ENCODE peak calls at places on chromosomes 13 and 19, in ten cellular contexts. O, R, U, C, H, Z, W, K, S and B are unnamed samples.

GRCh38 chr19:12694641-12695040 is 1.8 kb downstream of the FBXW9 start:
- DNase-seq in C (no peak), K (no peak), H (no peak), S (no peak), W (no peak), Z (no peak), U (no peak), R (no peak), O (no peak), B (no peak)

GRCh38 chr13:52034616-52035226 is 10.2 kb downstream of the UTP14C start:
- DNase-seq in R (no peak), C (no peak), O (no peak), S (no peak), K (no peak), H (no peak), W (no peak), U (no peak), Z (no peak), B (no peak)

GRCh38 chr13:107203146-107203847 is 635.4 kb upstream of the ARGLU1 start:
- DNase-seq in S (no peak), C (no peak), K (no peak), O (no peak), H (no peak), Z (no peak), W (no peak), U (no peak), R (no peak), B (no peak)

GRCh38 chr19:5101871-5102270 is 133.0 kb downstream of the KDM4B start:
- DNase-seq in Z (no peak), S (no peak), K (no peak), W (no peak), R (no peak), C (no peak), U (no peak), O (no peak), H (no peak), B (no peak)

GRCh38 chr19:29088761-29089160 is 124.2 kb downstream of the UQCRFS1 start:
- DNase-seq in U (no peak), K (no peak), S (no peak), R (no peak), H (no peak), Z (no peak), O (no peak), C (no peak), W (no peak), B (no peak)

GRCh38 chr13:20297181-20297580 is 65.1 kb upstream of the GJB6 start:
- DNase-seq in O (no peak), W (no peak), U (no peak), Z (no peak), S (no peak), R (no peak), C (no peak), K (no peak), H (no peak), B (no peak)

GRCh38 chr19:58581227-58582141 is 8.3 kb upstream of the MZF1 start:
- DNase-seq in R (peak; percentile 89), O (peak; percentile 84), S (peak; percentile 89), H (peak; percentile 68), U (peak; percentile 86), K (peak; percentile 96), C (peak; percentile 81), Z (peak; percentile 80), W (peak; percentile 82), B (peak; percentile 89)

GRCh38 chr13:73898276-73898675 is 235.9 kb downstream of the KLF12 start:
- DNase-seq in K (no peak), O (no peak), H (no peak), W (no peak), U (no peak), S (no peak), C (no peak), R (no peak), Z (no peak), B (no peak)

GRCh38 chr13:19888799-19889198 is 25.4 kb upstream of the ZMYM5 start:
- DNase-seq in C (no peak), K (no peak), R (no peak), O (no peak), H (no peak), W (no peak), U (no peak), S (no peak), Z (no peak), B (no peak)

GRCh38 chr13:79369226-79369625 is 36.8 kb downstream of the RBM26 start:
- DNase-seq in O (no peak), Z (no peak), W (no peak), H (no peak), S (no peak), U (no peak), K (no peak), R (no peak), C (no peak), B (no peak)

GRCh38 chr13:85230754-85231153 is 568.5 kb downstream of the SLITRK6 start:
- DNase-seq in C (no peak), Z (no peak), H (no peak), S (no peak), K (no peak), O (no peak), R (no peak), U (no peak), W (no peak), B (no peak)

GRCh38 chr13:112804374-112804773 is 114.5 kb downstream of the ATP11A start:
- DNase-seq in U (no peak), S (no peak), Z (no peak), C (no peak), K (no peak), W (no peak), H (no peak), O (no peak), R (no peak), B (no peak)

GRCh38 chr19:35718345-35719041 is 690 bp downstream of the KMT2B start:
- DNase-seq in H (no peak), O (peak; percentile 49), K (no peak), U (peak; percentile 46), R (no peak), S (peak; percentile 32), W (peak; percentile 56), Z (no peak), C (peak; percentile 32), B (no peak)

GRCh38 chr13:75369986-75370385 is 112.0 kb downstream of the TBC1D4 start:
- DNase-seq in C (no peak), S (no peak), U (no peak), Z (no peak), O (no peak), H (no peak), K (no peak), W (no peak), R (no peak), B (no peak)

GRCh38 chr13:73874460-73874859 is 259.7 kb downstream of the KLF12 start:
- DNase-seq in Z (no peak), C (no peak), K (no peak), R (no peak), W (no peak), O (no peak), S (no peak), H (no peak), U (no peak), B (no peak)

GRCh38 chr19:30150626-30151025 is 208.6 kb downstream of the URI1 start:
- DNase-seq in C (no peak), R (no peak), U (no peak), O (no peak), H (no peak), S (no peak), K (no peak), Z (no peak), W (no peak), B (no peak)

GRCh38 chr13:36998624-36999041 is 507 bp downstream of the ALG5 start:
- DNase-seq in O (peak; percentile 11), W (peak; percentile 28), C (peak; percentile 16), U (peak; percentile 24), R (no peak), Z (no peak), H (no peak), K (no peak), S (no peak), B (no peak)

DNA sequence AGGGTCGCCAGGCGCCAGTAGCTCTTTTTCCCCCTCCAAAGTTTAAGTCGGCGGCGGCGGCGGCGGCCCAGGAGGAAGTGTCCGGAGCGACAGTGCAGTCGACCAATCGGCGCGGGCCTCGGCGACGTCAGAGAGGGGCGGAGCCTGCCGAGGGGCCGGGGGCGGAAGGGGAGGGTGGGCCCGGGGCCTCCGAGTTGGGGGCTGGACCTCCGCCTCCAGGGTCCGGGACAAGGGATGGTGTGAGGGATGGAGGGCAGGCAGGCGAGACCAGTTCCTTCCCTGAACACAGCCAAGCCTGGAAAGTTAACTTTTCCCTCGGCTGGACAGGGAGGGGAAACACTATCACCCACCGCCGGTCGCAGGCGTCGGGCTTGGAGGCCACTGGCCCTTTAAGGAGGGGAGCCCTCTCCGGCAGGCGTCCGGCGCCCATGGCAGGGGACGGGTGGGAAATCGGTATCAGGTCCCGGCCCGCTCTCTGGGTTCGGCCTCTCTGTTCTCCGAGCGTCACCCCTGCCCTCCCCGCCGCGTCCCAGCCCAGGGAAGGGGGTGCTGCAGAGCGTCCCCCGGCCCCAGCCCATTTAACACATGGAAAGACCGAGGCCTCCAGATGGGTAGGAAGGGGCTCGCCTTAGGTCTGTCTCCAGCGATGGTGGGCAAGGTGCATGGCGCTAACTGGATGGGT is at the start of gene PRKD2:
- DNase-seq in R (peak; percentile 89), Z (peak; percentile 92), W (peak; percentile 90), O (peak; percentile 94), C (peak; percentile 92), S (peak; percentile 93), K (peak; percentile 96), U (peak; percentile 91), H (peak; percentile 78), B (peak; percentile 95)
- TF ChIP-seq POLR2A in R (no peak), Z (peak; percentile 19), W (peak; percentile 38), O (peak; percentile 48), C (no peak), S (no peak), K (no peak), U (peak; percentile 64), H (peak; percentile 48), B (peak; percentile 53)

DNA sequence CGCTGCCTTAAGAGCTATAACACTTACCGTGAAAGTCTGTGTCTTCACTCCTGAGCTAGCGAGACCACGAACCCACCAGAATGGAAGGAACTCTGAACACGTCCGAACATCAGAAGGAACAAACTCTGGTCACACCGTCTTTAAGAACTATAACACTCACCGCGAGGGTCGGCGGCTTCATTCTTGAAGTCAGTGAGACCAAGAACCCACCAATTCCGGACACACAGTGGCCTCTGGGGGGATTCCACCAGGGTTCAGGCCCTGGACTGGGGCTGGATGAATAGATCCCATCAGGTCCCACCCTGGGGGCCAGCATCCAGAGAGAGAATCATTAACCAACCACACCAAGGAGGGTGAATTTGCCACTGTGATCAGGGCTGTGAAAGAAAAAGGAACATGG is 55.8 kb upstream of the ATP12A start:
- DNase-seq in U (no peak), O (no peak), W (no peak), R (no peak), S (no peak), Z (no peak), K (no peak), C (no peak), H (no peak), B (no peak)
- H3K4me3 ChIP-seq in U (no peak overlapping the region), O (no peak overlapping the region), W (no peak overlapping the region), R (no peak overlapping the region), S (no peak overlapping the region), Z (no peak overlapping the region), K (no peak overlapping the region), C (no peak overlapping the region), H (no peak overlapping the region), B (no peak overlapping the region)

GRCh38 chr19:46373573-46374359 is 26.9 kb downstream of the PPP5C start:
- DNase-seq in Z (peak; percentile 98), O (peak; percentile 94), H (no peak), S (peak; percentile 99), U (no peak), R (no peak), W (peak; percentile 91), C (no peak), K (peak; percentile 87), B (peak; percentile 55)
- TF ChIP-seq CTCF in Z (no peak), O (no peak), H (no peak), S (no peak), U (no peak), R (no peak), W (no peak), C (no peak), K (no peak), B (no peak)

GRCh38 chr19:16084067-16084685 is 7.9 kb downstream of the TPM4 start:
- DNase-seq in H (no peak), R (no peak), Z (no peak), C (no peak), U (no peak), K (no peak), W (no peak), S (no peak), O (no peak), B (no peak)
- TF ChIP-seq POLR2A in H (no peak), R (no peak), Z (no peak), C (no peak), U (no peak), K (no peak), W (no peak), S (no peak), O (no peak), B (no peak)